ENCODE peak calls at places on chromosomes 7 and 10, in four cellular contexts. One of them, this sample, is unnamed.

GRCh38 chr10:73875139-73875475 is 752 bp upstream of the CAMK2G start:
- DNase-seq in RWPE1: no peak
- DNase-seq in hepatocyte: no peak
- DNase-seq in IMR-90: no peak
- DNase-seq in this sample: peak

GRCh38 chr7:65379318-65379717 is 5.7 kb downstream of the ZNF92 start:
- DNase-seq in RWPE1: no peak
- DNase-seq in hepatocyte: no peak
- DNase-seq in IMR-90: peak
- DNase-seq in this sample: no peak

GRCh38 chr10:69685426-69685801 is 55.4 kb downstream of the FAM241B start:
- DNase-seq in RWPE1: no peak
- DNase-seq in hepatocyte: no peak
- DNase-seq in IMR-90: no peak
- DNase-seq in this sample: no peak

GRCh38 chr10:122327237-122328206 is 47.0 kb upstream of the PLEKHA1 start:
- DNase-seq in RWPE1: no peak
- DNase-seq in hepatocyte: no peak
- DNase-seq in IMR-90: no peak
- DNase-seq in this sample: no peak

GRCh38 chr7:94228223-94228622 is 166.5 kb upstream of the COL1A2 start:
- DNase-seq in RWPE1: no peak
- DNase-seq in hepatocyte: no peak
- DNase-seq in IMR-90: no peak
- DNase-seq in this sample: no peak

GRCh38 chr7:155198901-155199845 is 98.5 kb upstream of the INSIG1 start:
- DNase-seq in RWPE1: no peak
- DNase-seq in hepatocyte: no peak
- DNase-seq in IMR-90: peak
- DNase-seq in this sample: peak

GRCh38 chr10:114300036-114300645 is 61.1 kb downstream of the VWA2 start:
- DNase-seq in RWPE1: no peak
- DNase-seq in hepatocyte: no peak
- DNase-seq in IMR-90: no peak
- DNase-seq in this sample: no peak

GRCh38 chr10:55668326-55668922 is 692.6 kb downstream of the ZWINT start:
- DNase-seq in RWPE1: no peak
- DNase-seq in hepatocyte: peak
- DNase-seq in IMR-90: no peak
- DNase-seq in this sample: no peak

GRCh38 chr10:60377955-60378354 is 11.7 kb downstream of the ANK3 start:
- DNase-seq in RWPE1: peak
- DNase-seq in hepatocyte: no peak
- DNase-seq in IMR-90: peak
- DNase-seq in this sample: no peak

GRCh38 chr10:101018118-101018599 is 12.8 kb downstream of the PDZD7 start:
- DNase-seq in RWPE1: no peak
- DNase-seq in hepatocyte: no peak
- DNase-seq in IMR-90: no peak
- DNase-seq in this sample: no peak

GRCh38 chr7:37367010-37367409 is 81.7 kb downstream of the ELMO1 start:
- DNase-seq in RWPE1: no peak
- DNase-seq in hepatocyte: no peak
- DNase-seq in IMR-90: no peak
- DNase-seq in this sample: no peak

GRCh38 chr7:36214608-36215016 is 61.6 kb downstream of the EEPD1 start:
- DNase-seq in RWPE1: no peak
- DNase-seq in hepatocyte: no peak
- DNase-seq in IMR-90: peak
- DNase-seq in this sample: no peak

GRCh38 chr7:130491841-130492518 is at the start of gene MEST:
- DNase-seq in RWPE1: no peak
- DNase-seq in hepatocyte: peak
- DNase-seq in IMR-90: peak
- DNase-seq in this sample: peak

GRCh38 chr10:75305675-75306074 is 69.9 kb upstream of the COMTD1 start:
- DNase-seq in RWPE1: no peak
- DNase-seq in hepatocyte: no peak
- DNase-seq in IMR-90: no peak
- DNase-seq in this sample: no peak

GRCh38 chr10:97024181-97025073 is 161.3 kb downstream of the SLIT1 start:
- DNase-seq in RWPE1: peak
- DNase-seq in hepatocyte: peak
- DNase-seq in IMR-90: peak
- DNase-seq in this sample: no peak

GRCh38 chr7:40623863-40624262 is 489.1 kb downstream of the SUGCT start:
- DNase-seq in RWPE1: no peak
- DNase-seq in hepatocyte: no peak
- DNase-seq in IMR-90: no peak
- DNase-seq in this sample: no peak

GRCh38 chr10:1657500-1657899 is 79.8 kb downstream of the ADARB2 start:
- DNase-seq in RWPE1: no peak
- DNase-seq in hepatocyte: no peak
- DNase-seq in IMR-90: no peak
- DNase-seq in this sample: no peak

GRCh38 chr7:3065724-3066143 is 22.1 kb upstream of the CARD11 start:
- DNase-seq in RWPE1: peak
- DNase-seq in hepatocyte: peak
- DNase-seq in IMR-90: peak
- DNase-seq in this sample: peak

GRCh38 chr10:123154092-123154942 is at the start of gene BUB3:
- DNase-seq in RWPE1: peak
- DNase-seq in hepatocyte: peak
- DNase-seq in IMR-90: peak
- DNase-seq in this sample: peak

GRCh38 chr7:31307941-31308340 is 32.6 kb downstream of the NEUROD6 start:
- DNase-seq in RWPE1: no peak
- DNase-seq in hepatocyte: no peak
- DNase-seq in IMR-90: no peak
- DNase-seq in this sample: no peak

GRCh38 chr10:22087365-22087738 is 83.8 kb upstream of the DNAJC1 start:
- DNase-seq in RWPE1: no peak
- DNase-seq in hepatocyte: no peak
- DNase-seq in IMR-90: no peak
- DNase-seq in this sample: no peak

GRCh38 chr10:484441-484924 is 205.0 kb downstream of the DIP2C start:
- DNase-seq in RWPE1: peak
- DNase-seq in hepatocyte: no peak
- DNase-seq in IMR-90: peak
- DNase-seq in this sample: peak

GRCh38 chr7:115462301-115463015 is 540.6 kb downstream of the MDFIC start:
- DNase-seq in RWPE1: no peak
- DNase-seq in hepatocyte: no peak
- DNase-seq in IMR-90: no peak
- DNase-seq in this sample: no peak

GRCh38 chr7:73976761-73977625 is 51.0 kb upstream of the ELN start:
- DNase-seq in RWPE1: no peak
- DNase-seq in hepatocyte: peak
- DNase-seq in IMR-90: no peak
- DNase-seq in this sample: no peak

DNA sequence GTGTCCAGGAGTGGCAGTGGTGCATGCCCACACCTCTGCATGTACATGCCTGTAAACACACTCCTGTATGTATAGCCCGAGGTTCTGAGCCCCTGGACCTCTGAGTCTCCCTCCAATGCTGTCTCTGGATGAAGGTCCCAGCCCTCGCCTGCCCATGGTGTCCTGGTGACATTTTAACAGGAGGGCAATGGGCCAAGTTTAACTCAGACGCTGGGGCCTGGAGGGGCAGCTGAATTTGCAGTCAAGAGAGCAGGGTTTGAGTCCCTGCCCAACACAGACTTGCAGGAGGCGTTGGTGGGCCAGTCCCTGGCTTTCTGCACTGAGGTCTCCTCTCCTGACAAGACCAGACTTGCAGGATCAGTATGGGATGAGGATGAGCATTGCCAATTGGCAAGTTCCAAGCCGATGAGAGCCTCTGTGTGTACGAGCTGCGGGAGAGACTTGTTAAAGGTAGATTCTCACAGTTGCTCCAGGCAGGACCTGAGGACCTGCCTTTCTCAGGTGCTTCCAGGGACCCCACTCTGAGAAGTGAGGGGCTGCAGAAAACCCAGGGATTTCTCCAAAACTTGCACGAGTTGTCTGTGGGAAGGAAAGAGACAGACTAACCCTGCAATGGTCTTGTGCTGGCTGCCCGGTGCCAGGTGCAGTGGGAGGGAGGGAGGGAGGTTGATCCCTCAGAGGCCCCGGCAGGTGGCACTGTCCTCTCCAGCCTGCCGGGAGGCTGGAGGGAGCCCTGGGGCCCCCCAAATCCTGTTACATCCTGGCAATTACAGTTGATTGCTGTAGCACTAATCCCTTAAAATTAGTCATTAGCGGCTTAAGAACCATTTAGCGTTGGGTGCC is 142.0 kb downstream of the ELFN1 start:
- DNase-seq in RWPE1: peak
- DNase-seq in hepatocyte: peak
- DNase-seq in IMR-90: no peak
- DNase-seq in this sample: no peak
- TF ChIP-seq CTCF in RWPE1: peak
- TF ChIP-seq CTCF in hepatocyte: peak
- TF ChIP-seq CTCF in IMR-90: peak
- TF ChIP-seq CTCF in this sample: peak

DNA sequence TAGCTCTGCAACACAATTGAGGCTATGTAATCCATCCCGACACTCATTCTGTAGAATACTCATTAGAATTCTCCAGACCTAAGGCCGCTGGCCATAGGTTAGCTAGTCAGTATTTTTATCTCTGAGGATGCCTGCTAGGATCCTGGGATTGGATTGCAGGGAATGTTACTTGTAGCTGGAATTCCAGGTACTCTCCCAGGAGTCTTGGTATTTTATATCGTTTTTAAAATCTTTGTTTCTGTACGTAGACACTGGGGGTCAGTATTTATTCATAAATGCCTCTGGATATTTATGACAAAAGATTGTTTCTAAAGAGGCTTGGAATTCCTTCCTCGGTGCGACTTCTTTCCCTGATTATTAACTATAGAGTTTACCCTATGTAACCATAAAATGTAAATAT is 40.1 kb downstream of the BPGM start:
- DNase-seq in RWPE1: no peak
- DNase-seq in hepatocyte: peak
- DNase-seq in IMR-90: peak
- DNase-seq in this sample: no peak
- TF ChIP-seq CTCF in RWPE1: peak
- TF ChIP-seq CTCF in hepatocyte: peak
- TF ChIP-seq CTCF in IMR-90: peak
- TF ChIP-seq CTCF in this sample: peak

DNA sequence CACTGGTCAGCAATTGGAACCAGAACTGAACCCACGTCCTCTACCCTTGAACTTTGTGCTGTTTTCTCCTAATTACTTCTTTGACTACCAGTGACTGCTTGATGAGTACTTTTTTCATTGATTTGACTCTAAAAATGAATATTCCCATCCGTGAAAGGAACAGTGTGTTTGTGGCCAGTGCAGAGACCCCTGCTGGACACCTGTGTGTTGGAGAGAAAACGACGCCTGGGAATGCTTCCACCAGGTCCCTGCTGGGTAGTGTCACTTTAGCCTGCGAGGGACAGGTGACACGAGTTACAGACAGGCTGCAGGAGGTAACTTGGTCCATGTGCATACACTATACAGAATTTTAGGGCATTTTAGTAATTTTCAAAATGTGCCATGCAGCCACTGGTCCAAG is 6.8 kb upstream of the GJD4 start:
- DNase-seq in RWPE1: no peak
- DNase-seq in hepatocyte: peak
- DNase-seq in IMR-90: no peak
- DNase-seq in this sample: no peak
- TF ChIP-seq CTCF in RWPE1: peak
- TF ChIP-seq CTCF in hepatocyte: peak
- TF ChIP-seq CTCF in IMR-90: peak
- TF ChIP-seq CTCF in this sample: no peak

DNA sequence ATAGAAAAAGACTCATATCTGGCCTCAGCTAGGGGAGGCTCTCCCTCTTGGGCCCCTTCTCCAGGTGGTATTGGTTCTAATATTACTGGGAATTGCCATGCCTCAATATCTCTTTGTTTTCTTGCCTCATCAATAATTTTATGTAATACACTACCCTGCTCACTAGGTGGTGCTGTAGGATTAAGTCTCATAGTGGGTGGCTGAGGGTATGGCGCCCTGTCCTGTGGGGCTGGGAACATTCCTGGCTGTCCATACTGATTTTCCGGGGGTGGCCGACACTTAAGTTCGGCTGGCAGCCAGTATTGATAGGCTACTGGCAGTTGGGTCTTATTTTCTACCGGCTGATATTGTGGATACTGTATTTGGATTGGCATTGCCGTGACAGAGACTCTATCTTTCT is 9.0 kb upstream of the TAS2R3 start:
- DNase-seq in RWPE1: peak
- DNase-seq in hepatocyte: peak
- DNase-seq in IMR-90: no peak
- DNase-seq in this sample: peak
- TF ChIP-seq CTCF in RWPE1: peak
- TF ChIP-seq CTCF in hepatocyte: peak
- TF ChIP-seq CTCF in IMR-90: peak
- TF ChIP-seq CTCF in this sample: peak